ENCODE peak calls at places on chromosomes 7 and 10, in seven cellular contexts. L, I, V, S, H, U and K are unnamed samples.

GRCh38 chr7:92135490-92135889 is 1.2 kb upstream of the CYP51A1 start:
- DNase-seq in S (no peak), U (no peak), V (no peak), H (peak), L (no peak), I (no peak), K (no peak)

GRCh38 chr10:123149568-123150228 is 1.8 kb downstream of the HMX2 start:
- DNase-seq in H (peak), I (no peak), L (peak), S (peak), U (peak), V (no peak), K (peak)

GRCh38 chr10:44567471-44567870 is 182.6 kb upstream of the CXCL12 start:
- DNase-seq in L (no peak), U (peak), H (peak), S (no peak), I (no peak), V (no peak), K (peak)

GRCh38 chr7:143023047-143023446 is 3.9 kb downstream of the OR9A2 start:
- DNase-seq in I (no peak), H (no peak), S (no peak), V (no peak), U (no peak), L (no peak), K (no peak)

GRCh38 chr7:150330211-150330885 is 7.0 kb upstream of the ACTR3C start:
- DNase-seq in L (no peak), V (no peak), H (no peak), S (no peak), I (no peak), U (no peak), K (no peak)

GRCh38 chr10:18021725-18022480 is 70.2 kb downstream of the SLC39A12 start:
- DNase-seq in L (no peak), I (no peak), V (no peak), U (peak), S (no peak), H (no peak), K (no peak)

GRCh38 chr7:89648509-89648908 is 505.8 kb upstream of the STEAP1 start:
- DNase-seq in U (no peak), L (no peak), V (no peak), I (no peak), S (no peak), H (no peak), K (no peak)

GRCh38 chr10:117175901-117176534 is 21.3 kb upstream of the KCNK18 start:
- DNase-seq in S (peak), L (peak), V (no peak), I (peak), U (peak), H (peak), K (peak)

GRCh38 chr10:13686331-13686752 is 99.6 kb downstream of the PRPF18 start:
- DNase-seq in L (no peak), H (no peak), S (no peak), U (peak), V (no peak), I (no peak), K (no peak)

GRCh38 chr10:89531359-89531758 is 4.0 kb downstream of the SLC16A12 start:
- DNase-seq in I (no peak), V (no peak), U (no peak), S (no peak), H (peak), L (no peak), K (no peak)

GRCh38 chr10:62719058-62719457 is 85.5 kb upstream of the ADO start:
- DNase-seq in V (no peak), H (no peak), U (no peak), S (no peak), L (no peak), I (no peak), K (no peak)

GRCh38 chr7:105015631-105015965 is 1.6 kb downstream of the KMT2E start:
- DNase-seq in S (no peak), U (peak), I (no peak), V (no peak), L (no peak), H (peak), K (peak)

GRCh38 chr7:100432621-100433275 is 3.1 kb downstream of the MEPCE start:
- DNase-seq in H (no peak), I (no peak), U (no peak), S (peak), L (no peak), V (no peak), K (no peak)

GRCh38 chr7:131110294-131111080 is 217.2 kb upstream of the MKLN1 start:
- DNase-seq in L (no peak), H (peak), V (no peak), I (no peak), U (peak), S (no peak), K (peak)

GRCh38 chr10:16009736-16010259 is 149.5 kb upstream of the MINDY3 start:
- DNase-seq in V (no peak), U (no peak), S (no peak), L (no peak), I (no peak), H (no peak), K (no peak)

GRCh38 chr7:29327455-29327854 is 132.9 kb downstream of the CHN2 start:
- DNase-seq in S (no peak), U (no peak), V (no peak), I (no peak), L (no peak), H (no peak), K (no peak)